ENCODE peak calls at places on chromosomes 2 and 18, in five cellular contexts. L is HepG2, U is K562, M is SK-N-SH, P is GM12878. J is an unnamed sample.
A peak's percentile ranks its signal among the peaks of the same experiment; 100 is the strongest.

GRCh38 chr2:159094173-159094737 is 125.8 kb downstream of the TANC1 start:
- DNase-seq in L (no peak), U (no peak), M (no peak), P (no peak), J (peak; percentile 68)

GRCh38 chr2:29113027-29113686 is 2.1 kb upstream of the CLIP4 start:
- DNase-seq in L (peak; percentile 30), U (no peak), M (no peak), P (no peak), J (peak; percentile 76)

GRCh38 chr2:71609958-71610357 is 156.6 kb downstream of the DYSF start:
- DNase-seq in L (no peak), U (peak; percentile 21), M (peak; percentile 56), P (no peak), J (peak; percentile 54)

GRCh38 chr2:235027558-235028214 is 75.9 kb downstream of the SH3BP4 start:
- DNase-seq in L (no peak), U (no peak), M (no peak), P (no peak), J (peak; percentile 68)

GRCh38 chr18:62881509-62882016 is 166.2 kb downstream of the PHLPP1 start:
- DNase-seq in L (no peak), U (peak; percentile 40), M (no peak), P (no peak), J (peak; percentile 95)

GRCh38 chr2:160372585-160372984 is 121.0 kb downstream of the RBMS1 start:
- DNase-seq in L (no peak), U (no peak), M (no peak), P (no peak), J (peak; percentile 77)

GRCh38 chr18:8874872-8875271 is 169.5 kb downstream of the MTCL1 start:
- DNase-seq in L (no peak), U (peak; percentile 50), M (no peak), P (no peak), J (no peak)

GRCh38 chr2:235595420-235596010 is 101.7 kb downstream of the AGAP1 start:
- DNase-seq in L (peak; percentile 68), U (peak; percentile 68), M (peak; percentile 83), P (no peak), J (peak; percentile 77)

GRCh38 chr2:178359192-178359912 is 91.6 kb downstream of the PRKRA start:
- DNase-seq in L (no peak), U (no peak), M (no peak), P (no peak), J (no peak)

GRCh38 chr2:158659483-158659882 is 135.6 kb upstream of the DAPL1 start:
- DNase-seq in L (no peak), U (no peak), M (no peak), P (no peak), J (no peak)

GRCh38 chr2:185689906-185690539 is 48.6 kb upstream of the FSIP2 start:
- DNase-seq in L (no peak), U (no peak), M (no peak), P (no peak), J (no peak)

GRCh38 chr2:64405476-64406406 is 48.2 kb upstream of the LGALSL start:
- DNase-seq in L (no peak), U (no peak), M (no peak), P (no peak), J (peak; percentile 56)

GRCh38 chr2:127080226-127080940 is 26.6 kb downstream of the BIN1 start:
- DNase-seq in L (peak; percentile 38), U (peak; percentile 64), M (no peak), P (no peak), J (no peak)

GRCh38 chr2:222613715-222614331 is 42.1 kb downstream of the FARSB start:
- DNase-seq in L (peak; percentile 54), U (peak; percentile 37), M (peak; percentile 70), P (no peak), J (peak; percentile 66)

GRCh38 chr2:173656086-173656485 is 301.4 kb downstream of the CDCA7 start:
- DNase-seq in L (no peak), U (no peak), M (no peak), P (no peak), J (no peak)

GRCh38 chr2:99722726-99723125 is 232.9 kb upstream of the REV1 start:
- DNase-seq in L (no peak), U (no peak), M (no peak), P (no peak), J (peak; percentile 41)

GRCh38 chr2:149989447-149990063 is 402.0 kb upstream of the MMADHC start:
- DNase-seq in L (peak; percentile 72), U (no peak), M (no peak), P (no peak), J (peak; percentile 51)

GRCh38 chr2:160555420-160555819 is 61.8 kb upstream of the RBMS1 start:
- DNase-seq in L (no peak), U (no peak), M (no peak), P (no peak), J (no peak)

GRCh38 chr2:171509945-171510731 is 12.1 kb upstream of the CYBRD1 start:
- DNase-seq in L (no peak), U (no peak), M (no peak), P (peak; percentile 75), J (no peak)

GRCh38 chr2:145012214-145012670 is 492.3 kb upstream of the ZEB2 start:
- DNase-seq in L (no peak), U (no peak), M (no peak), P (no peak), J (peak; percentile 24)
- TF ChIP-seq MXI1 in L (no peak), U (no peak), M (no peak), P (no peak), J (no peak)

GRCh38 chr2:199771948-199772692 is 78.9 kb downstream of the FTCDNL1 start:
- DNase-seq in L (no peak), U (no peak), M (no peak), P (no peak), J (no peak)

GRCh38 chr2:199777315-199777714 is 73.7 kb downstream of the FTCDNL1 start:
- DNase-seq in L (no peak), U (no peak), M (no peak), P (no peak), J (no peak)

GRCh38 chr2:199778655-199779054 is 72.3 kb downstream of the FTCDNL1 start:
- DNase-seq in L (no peak), U (no peak), M (no peak), P (no peak), J (no peak)

GRCh38 chr2:199772693-199772976 is 78.4 kb downstream of the FTCDNL1 start:
- DNase-seq in L (no peak), U (no peak), M (no peak), P (no peak), J (no peak)

DNA sequence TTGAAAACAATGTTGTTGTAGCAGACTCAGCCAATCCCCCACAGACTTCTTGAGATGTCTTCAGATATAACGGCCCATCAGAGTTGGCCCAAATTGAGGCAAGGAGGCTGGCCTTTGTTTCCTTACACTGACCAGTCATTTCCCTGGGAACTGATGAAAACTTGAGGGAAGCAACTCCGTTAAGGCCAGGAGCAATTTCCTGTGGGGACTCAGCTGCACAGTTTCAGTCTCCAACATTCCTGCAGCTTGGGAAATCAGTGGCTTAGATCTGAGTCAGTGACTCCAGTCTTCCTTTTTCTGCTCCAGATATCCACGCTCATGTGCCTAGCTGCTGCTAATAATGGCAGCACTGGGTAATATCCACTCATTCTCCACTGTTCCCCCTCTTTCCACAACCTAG is 75.7 kb downstream of the FTCDNL1 start:
- DNase-seq in L (no peak), U (no peak), M (no peak), P (no peak), J (no peak)
- TF ChIP-seq MXI1 in L (no peak), U (no peak), M (no peak), P (no peak), J (no peak)

GRCh38 chr2:154587739-154588138 is 110.8 kb upstream of the KCNJ3 start:
- DNase-seq in L (no peak), U (no peak), M (no peak), P (no peak), J (no peak)
- TF ChIP-seq MXI1 in L (no peak), U (no peak), M (no peak), P (no peak), J (no peak)

GRCh38 chr2:232275670-232276069 is 102.9 kb upstream of the ALPP start:
- DNase-seq in L (no peak), U (no peak), M (no peak), P (no peak), J (no peak)
- TF ChIP-seq MXI1 in L (no peak), U (no peak), M (no peak), P (no peak), J (no peak)

DNA sequence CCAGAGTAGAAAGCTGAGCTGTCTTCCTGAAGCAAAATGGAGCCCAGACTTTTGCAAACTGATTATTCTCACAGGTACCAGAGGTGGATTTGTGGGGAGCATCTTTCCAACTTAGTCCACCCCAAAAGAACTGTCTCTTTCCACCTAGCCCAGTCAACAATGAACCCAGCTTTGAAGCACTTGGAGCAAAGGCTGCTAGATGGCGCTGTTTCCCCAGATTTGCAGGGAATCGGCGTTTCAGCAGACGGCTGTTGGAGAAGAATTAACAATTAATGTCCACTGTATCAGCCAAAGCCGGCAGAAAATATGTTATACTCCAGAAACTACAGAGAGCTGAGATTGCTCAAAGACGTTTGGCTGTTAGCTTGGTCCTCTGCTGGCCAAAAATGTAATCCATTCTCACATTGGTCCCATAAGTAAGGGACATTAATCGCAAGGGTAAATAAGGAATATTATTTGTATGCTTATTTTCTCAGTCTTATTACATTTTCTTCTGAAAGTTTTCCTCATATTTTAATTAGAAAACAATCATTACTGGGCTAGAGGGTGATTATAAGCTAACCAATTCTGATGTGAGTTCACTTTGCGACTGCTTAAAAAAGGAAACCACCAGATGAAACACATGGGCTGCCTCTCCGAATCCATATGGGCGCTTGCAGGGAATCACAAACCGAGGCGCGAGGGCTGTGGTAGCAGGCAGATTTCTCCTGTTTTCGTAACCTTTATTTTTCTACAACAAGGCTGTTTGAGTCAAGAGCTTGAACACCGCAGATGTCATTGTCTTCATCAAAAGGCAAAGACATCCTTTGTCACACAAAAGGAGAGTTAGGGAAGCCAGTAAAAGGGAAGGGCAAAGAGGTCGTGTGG is 423.9 kb upstream of the MEX3C start:
- DNase-seq in L (peak; percentile 21), U (peak; percentile 59), M (peak; percentile 53), P (peak; percentile 12), J (no peak)
- TF ChIP-seq MXI1 in L (no peak), U (no peak), M (peak; percentile 23), P (no peak), J (no peak)

GRCh38 chr2:151827564-151828142 is 568 bp downstream of the ARL5A start:
- DNase-seq in L (peak; percentile 23), U (peak; percentile 57), M (peak; percentile 36), P (no peak), J (peak; percentile 16)
- TF ChIP-seq MXI1 in L (no peak), U (no peak), M (no peak), P (no peak), J (no peak)